ENCODE peak calls at places on chromosomes 13 and 19, in six cellular contexts. One of them, this sample, is unnamed.

GRCh38 chr13:39784347-39784746 is 128.9 kb downstream of the COG6 start:
- DNase-seq in pancreas: no peak
- DNase-seq in AG09319: no peak
- DNase-seq in thoracic aorta: no peak
- DNase-seq in spleen: no peak
- DNase-seq in epithelial cell of esophagus: no peak
- DNase-seq in this sample: no peak

GRCh38 chr19:14577885-14578427 is 4.9 kb upstream of the CLEC17A start:
- DNase-seq in thoracic aorta: no peak
- DNase-seq in pancreas: no peak
- DNase-seq in epithelial cell of esophagus: no peak
- DNase-seq in spleen: no peak
- DNase-seq in AG09319: no peak
- DNase-seq in this sample: no peak

GRCh38 chr13:94198666-94199065 is 280.8 kb downstream of the DCT start:
- DNase-seq in spleen: no peak
- DNase-seq in epithelial cell of esophagus: no peak
- DNase-seq in AG09319: no peak
- DNase-seq in thoracic aorta: no peak
- DNase-seq in pancreas: no peak
- DNase-seq in this sample: no peak

GRCh38 chr13:60482012-60482411 is 85.0 kb downstream of the TDRD3 start:
- DNase-seq in pancreas: no peak
- DNase-seq in spleen: no peak
- DNase-seq in epithelial cell of esophagus: peak
- DNase-seq in thoracic aorta: no peak
- DNase-seq in AG09319: no peak
- DNase-seq in this sample: no peak

GRCh38 chr13:76225815-76226489 is 589.8 kb downstream of the LMO7 start:
- DNase-seq in pancreas: no peak
- DNase-seq in thoracic aorta: no peak
- DNase-seq in AG09319: no peak
- DNase-seq in epithelial cell of esophagus: no peak
- DNase-seq in spleen: no peak
- DNase-seq in this sample: no peak

GRCh38 chr13:113120300-113121182 is 2.1 kb upstream of the F10 start:
- DNase-seq in AG09319: no peak
- DNase-seq in pancreas: no peak
- DNase-seq in thoracic aorta: no peak
- DNase-seq in epithelial cell of esophagus: no peak
- DNase-seq in spleen: no peak
- DNase-seq in this sample: no peak

GRCh38 chr19:46020819-46021125 is 2.1 kb downstream of the PGLYRP1 start:
- DNase-seq in AG09319: no peak
- DNase-seq in spleen: no peak
- DNase-seq in pancreas: no peak
- DNase-seq in epithelial cell of esophagus: no peak
- DNase-seq in thoracic aorta: no peak
- DNase-seq in this sample: no peak

GRCh38 chr13:110132178-110132975 is 174.6 kb downstream of the COL4A1 start:
- DNase-seq in pancreas: no peak
- DNase-seq in epithelial cell of esophagus: no peak
- DNase-seq in thoracic aorta: no peak
- DNase-seq in AG09319: no peak
- DNase-seq in spleen: no peak
- DNase-seq in this sample: no peak

GRCh38 chr19:16381756-16382401 is 57.3 kb downstream of the KLF2 start:
- DNase-seq in pancreas: no peak
- DNase-seq in thoracic aorta: peak
- DNase-seq in spleen: peak
- DNase-seq in AG09319: no peak
- DNase-seq in epithelial cell of esophagus: no peak
- DNase-seq in this sample: no peak

GRCh38 chr19:41587838-41588210 is 11.9 kb downstream of the CEACAM21 start:
- DNase-seq in thoracic aorta: no peak
- DNase-seq in epithelial cell of esophagus: no peak
- DNase-seq in pancreas: no peak
- DNase-seq in spleen: peak
- DNase-seq in AG09319: no peak
- DNase-seq in this sample: no peak

GRCh38 chr13:105368781-105369180 is 1166.7 kb downstream of the EFNB2 start:
- DNase-seq in thoracic aorta: no peak
- DNase-seq in spleen: no peak
- DNase-seq in AG09319: no peak
- DNase-seq in epithelial cell of esophagus: no peak
- DNase-seq in pancreas: no peak
- DNase-seq in this sample: no peak

GRCh38 chr13:105365831-105366230 is 1169.6 kb downstream of the EFNB2 start:
- DNase-seq in thoracic aorta: no peak
- DNase-seq in spleen: no peak
- DNase-seq in pancreas: no peak
- DNase-seq in epithelial cell of esophagus: peak
- DNase-seq in AG09319: no peak
- DNase-seq in this sample: no peak

GRCh38 chr13:105363747-105364177 is 1171.7 kb downstream of the EFNB2 start:
- DNase-seq in spleen: no peak
- DNase-seq in pancreas: no peak
- DNase-seq in epithelial cell of esophagus: peak
- DNase-seq in AG09319: no peak
- DNase-seq in thoracic aorta: no peak
- DNase-seq in this sample: no peak
- TF ChIP-seq CTCF in spleen: no peak
- TF ChIP-seq CTCF in pancreas: no peak
- TF ChIP-seq CTCF in epithelial cell of esophagus: no peak
- TF ChIP-seq CTCF in AG09319: no peak
- TF ChIP-seq CTCF in thoracic aorta: no peak
- TF ChIP-seq CTCF in this sample: no peak

DNA sequence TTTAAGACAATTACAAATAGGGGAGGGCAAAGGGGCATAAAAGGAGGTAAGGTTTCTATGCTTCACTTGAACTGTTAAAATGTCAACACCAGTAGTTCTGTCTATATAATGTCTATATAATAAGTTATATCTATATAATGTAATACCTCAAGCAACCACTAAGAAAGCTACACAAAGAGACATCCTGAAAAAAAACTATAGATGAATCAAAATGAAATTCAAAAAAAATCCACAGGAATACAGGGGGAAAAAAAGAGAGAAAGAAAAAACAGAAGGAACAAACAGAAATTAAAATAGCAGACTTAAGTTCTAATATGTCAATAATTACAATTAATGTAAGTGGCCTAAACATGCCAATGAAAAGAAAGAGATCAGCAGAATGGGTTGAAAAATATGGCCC is 186.0 kb downstream of the KCTD15 start:
- DNase-seq in AG09319: no peak
- DNase-seq in pancreas: no peak
- DNase-seq in spleen: no peak
- DNase-seq in thoracic aorta: no peak
- DNase-seq in epithelial cell of esophagus: no peak
- DNase-seq in this sample: no peak
- TF ChIP-seq CTCF in AG09319: no peak
- TF ChIP-seq CTCF in pancreas: no peak
- TF ChIP-seq CTCF in spleen: no peak
- TF ChIP-seq CTCF in thoracic aorta: no peak
- TF ChIP-seq CTCF in epithelial cell of esophagus: no peak
- TF ChIP-seq CTCF in this sample: no peak

GRCh38 chr13:27283906-27284523 is 13.4 kb downstream of the RASL11A start:
- DNase-seq in AG09319: no peak
- DNase-seq in pancreas: no peak
- DNase-seq in epithelial cell of esophagus: peak
- DNase-seq in spleen: no peak
- DNase-seq in thoracic aorta: no peak
- DNase-seq in this sample: no peak
- TF ChIP-seq CTCF in AG09319: peak
- TF ChIP-seq CTCF in pancreas: peak
- TF ChIP-seq CTCF in epithelial cell of esophagus: peak
- TF ChIP-seq CTCF in spleen: no peak
- TF ChIP-seq CTCF in thoracic aorta: peak
- TF ChIP-seq CTCF in this sample: peak

GRCh38 chr13:86864376-86864775 is 806.8 kb upstream of the SLITRK5 start:
- DNase-seq in epithelial cell of esophagus: peak
- DNase-seq in pancreas: no peak
- DNase-seq in AG09319: no peak
- DNase-seq in spleen: no peak
- DNase-seq in thoracic aorta: no peak
- DNase-seq in this sample: no peak

GRCh38 chr13:86856996-86857395 is 814.2 kb upstream of the SLITRK5 start:
- DNase-seq in AG09319: no peak
- DNase-seq in thoracic aorta: no peak
- DNase-seq in spleen: no peak
- DNase-seq in epithelial cell of esophagus: peak
- DNase-seq in pancreas: no peak
- DNase-seq in this sample: no peak

GRCh38 chr13:86862137-86862536 is 809.0 kb upstream of the SLITRK5 start:
- DNase-seq in thoracic aorta: no peak
- DNase-seq in spleen: no peak
- DNase-seq in epithelial cell of esophagus: peak
- DNase-seq in AG09319: no peak
- DNase-seq in pancreas: no peak
- DNase-seq in this sample: no peak
- TF ChIP-seq CTCF in thoracic aorta: no peak
- TF ChIP-seq CTCF in spleen: no peak
- TF ChIP-seq CTCF in epithelial cell of esophagus: no peak
- TF ChIP-seq CTCF in AG09319: no peak
- TF ChIP-seq CTCF in pancreas: no peak
- TF ChIP-seq CTCF in this sample: no peak